ENCODE peak calls at places on chromosomes 2 and 18, in nine cellular contexts. U, K, T, G, A, W, P, R and B are unnamed samples. For H3K36me3, the result is how much of the 10 kb centered on the place peaks cover.

GRCh38 chr2:176082885-176083731 is 654 bp downstream of the EVX2 start:
- DNase-seq in U (no peak), K (no peak), T (no peak), G (no peak), A (no peak), W (no peak), P (no peak), R (no peak), B (no peak)

GRCh38 chr2:71852141-71852711 is 295.4 kb downstream of the CYP26B1 start:
- DNase-seq in U (no peak), K (no peak), T (peak), G (no peak), A (no peak), W (no peak), P (no peak), R (peak), B (no peak)

GRCh38 chr2:12918841-12919445 is 202.2 kb downstream of the TRIB2 start:
- DNase-seq in U (no peak), K (peak), T (peak), G (peak), A (no peak), W (peak), P (peak), R (no peak), B (no peak)

GRCh38 chr2:218734190-218734975 is 23.7 kb downstream of the TTLL4 start:
- DNase-seq in U (no peak), K (no peak), T (no peak), G (no peak), A (no peak), W (no peak), P (no peak), R (no peak), B (no peak)

GRCh38 chr2:219636144-219636915 is 8.9 kb downstream of the SLC4A3 start:
- DNase-seq in U (no peak), K (no peak), T (no peak), G (peak), A (no peak), W (no peak), P (no peak), R (peak), B (no peak)

GRCh38 chr18:50152900-50153299 is 42.0 kb downstream of the MYO5B start:
- DNase-seq in U (no peak), K (peak), T (no peak), G (no peak), A (no peak), W (no peak), P (no peak), R (no peak), B (no peak)

GRCh38 chr2:128531856-128532255 is 213.2 kb upstream of the HS6ST1 start:
- DNase-seq in U (no peak), K (no peak), T (no peak), G (no peak), A (no peak), W (peak), P (no peak), R (no peak), B (no peak)

GRCh38 chr2:134668821-134669220 is 50.0 kb downstream of the TMEM163 start:
- DNase-seq in U (peak), K (no peak), T (no peak), G (peak), A (peak), W (no peak), P (peak), R (no peak), B (no peak)

GRCh38 chr2:85164145-85164559 is 31.0 kb downstream of the TCF7L1 start:
- DNase-seq in U (no peak), K (no peak), T (no peak), G (no peak), A (no peak), W (no peak), P (no peak), R (no peak), B (peak)

GRCh38 chr18:46278481-46279465 is 174.6 kb downstream of the HAUS1 start:
- DNase-seq in U (no peak), K (peak), T (no peak), G (no peak), A (no peak), W (peak), P (no peak), R (no peak), B (no peak)

GRCh38 chr18:62954341-62954740 is 239.0 kb downstream of the PHLPP1 start:
- DNase-seq in U (no peak), K (peak), T (no peak), G (no peak), A (no peak), W (no peak), P (no peak), R (no peak), B (no peak)

GRCh38 chr2:162327134-162327769 is 8.8 kb upstream of the IFIH1 start:
- DNase-seq in U (no peak), K (no peak), T (no peak), G (no peak), A (peak), W (no peak), P (no peak), R (no peak), B (no peak)

GRCh38 chr18:41938445-41938844 is 16.6 kb upstream of the PIK3C3 start:
- DNase-seq in U (no peak), K (peak), T (no peak), G (no peak), A (no peak), W (peak), P (no peak), R (no peak), B (no peak)

GRCh38 chr18:70228546-70228945 is 23.1 kb upstream of the RTTN start:
- DNase-seq in U (no peak), K (peak), T (no peak), G (no peak), A (no peak), W (peak), P (no peak), R (no peak), B (no peak)

GRCh38 chr18:9354256-9354655 is 19.7 kb downstream of the TWSG1 start:
- DNase-seq in U (no peak), K (no peak), T (no peak), G (no peak), A (no peak), W (no peak), P (no peak), R (no peak), B (no peak)

GRCh38 chr18:25042641-25043051 is 309.3 kb downstream of the ZNF521 start:
- DNase-seq in U (no peak), K (no peak), T (no peak), G (no peak), A (no peak), W (no peak), P (no peak), R (no peak), B (no peak)

GRCh38 chr2:159362816-159363251 is 76.3 kb upstream of the WDSUB1 start:
- DNase-seq in U (no peak), K (peak), T (no peak), G (no peak), A (no peak), W (peak), P (no peak), R (no peak), B (no peak)

GRCh38 chr2:217712431-217712830 is 290.4 kb downstream of the TNS1 start:
- DNase-seq in U (no peak), K (no peak), T (no peak), G (no peak), A (no peak), W (no peak), P (no peak), R (no peak), B (no peak)

GRCh38 chr18:12046046-12046750 is 47.4 kb upstream of the ANKRD62 start:
- DNase-seq in U (no peak), K (no peak), T (no peak), G (no peak), A (no peak), W (no peak), P (no peak), R (no peak), B (no peak)

GRCh38 chr2:11222845-11223244 is 67.6 kb downstream of the SLC66A3 start:
- DNase-seq in U (no peak), K (no peak), T (no peak), G (no peak), A (no peak), W (no peak), P (no peak), R (no peak), B (no peak)
- H3K36me3 ChIP-seq in U (under half), K (under half), T (half or more), G (half or more), A (under half), W (under half), P (half or more), R (under half), B (under half)

DNA sequence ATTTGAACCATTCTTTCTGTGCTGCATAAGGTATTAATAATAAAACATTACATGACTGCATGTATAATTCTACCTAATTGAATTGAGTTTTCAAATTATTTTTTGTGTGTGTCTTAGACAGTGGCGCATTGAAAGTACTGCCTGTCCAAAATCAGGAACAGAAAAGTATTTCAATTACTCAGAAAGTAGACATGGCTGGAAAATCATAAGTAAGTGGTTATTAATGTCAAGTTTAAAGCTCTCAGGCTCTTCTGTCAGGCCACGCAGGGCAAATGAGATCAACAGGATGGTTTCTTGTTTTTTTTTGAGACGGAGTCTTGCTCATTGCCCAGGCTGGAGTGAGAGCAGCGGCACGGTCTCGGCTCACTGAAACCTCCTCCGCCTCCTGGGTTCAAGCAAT is 32.4 kb upstream of the DARS1 start:
- DNase-seq in U (no peak), K (no peak), T (no peak), G (no peak), A (no peak), W (no peak), P (no peak), R (no peak), B (no peak)
- H3K36me3 ChIP-seq in U (under half), K (under half), T (under half), G (under half), A (under half), W (under half), P (under half), R (under half), B (under half)

GRCh38 chr18:2729757-2730156 is 74.2 kb downstream of the SMCHD1 start:
- DNase-seq in U (no peak), K (no peak), T (no peak), G (no peak), A (no peak), W (no peak), P (no peak), R (no peak), B (no peak)
- H3K36me3 ChIP-seq in U (half or more), K (under half), T (half or more), G (half or more), A (half or more), W (under half), P (half or more), R (half or more), B (under half)

GRCh38 chr2:101296314-101296809 is 12.1 kb downstream of the RNF149 start:
- DNase-seq in U (no peak), K (no peak), T (no peak), G (no peak), A (no peak), W (no peak), P (no peak), R (no peak), B (no peak)

GRCh38 chr2:101295895-101296294 is 12.6 kb downstream of the RNF149 start:
- DNase-seq in U (no peak), K (no peak), T (no peak), G (no peak), A (no peak), W (peak), P (no peak), R (no peak), B (no peak)

GRCh38 chr2:101294861-101295260 is 13.6 kb downstream of the RNF149 start:
- DNase-seq in U (no peak), K (no peak), T (no peak), G (no peak), A (no peak), W (no peak), P (no peak), R (no peak), B (no peak)

GRCh38 chr2:101291973-101292372 is 16.5 kb downstream of the RNF149 start:
- DNase-seq in U (no peak), K (no peak), T (no peak), G (no peak), A (no peak), W (no peak), P (no peak), R (no peak), B (no peak)

GRCh38 chr2:101293544-101293943 is 15.0 kb downstream of the RNF149 start:
- DNase-seq in U (no peak), K (no peak), T (no peak), G (no peak), A (no peak), W (no peak), P (no peak), R (no peak), B (no peak)
- H3K36me3 ChIP-seq in U (under half), K (under half), T (half or more), G (half or more), A (under half), W (under half), P (half or more), R (under half), B (under half)

DNA sequence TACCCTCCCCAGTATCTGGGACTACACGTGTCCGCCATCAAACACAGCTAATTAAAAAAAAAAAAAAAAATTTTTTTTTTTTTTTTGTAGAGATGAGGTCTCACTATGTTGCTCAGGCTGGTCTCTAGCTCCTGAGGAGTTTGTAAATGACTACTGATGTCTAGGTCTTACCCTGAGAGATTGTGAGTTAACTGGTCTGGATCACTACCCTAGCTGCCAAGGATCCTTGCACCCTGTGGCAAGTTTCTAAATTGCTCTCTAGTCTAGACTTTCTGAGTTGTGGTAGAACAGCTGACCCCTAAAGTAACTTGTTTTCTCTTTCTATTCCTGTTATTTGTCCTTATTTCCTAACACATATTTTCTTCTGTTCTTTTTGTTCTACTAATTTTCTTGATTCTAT is 44.5 kb downstream of the ABHD3 start:
- DNase-seq in U (no peak), K (no peak), T (no peak), G (no peak), A (no peak), W (no peak), P (no peak), R (no peak), B (no peak)
- H3K36me3 ChIP-seq in U (under half), K (under half), T (half or more), G (under half), A (under half), W (under half), P (under half), R (under half), B (under half)